ENCODE peak calls at places on chromosomes 7 and 10, in four cellular contexts. One of them, this sample, is unnamed.

GRCh38 chr10:12699258-12699700 is 302.2 kb downstream of the CCDC3 start:
- DNase-seq in HCT116: no peak
- DNase-seq in CD8-positive, alpha-beta memory T cell: no peak
- DNase-seq in stomach: no peak
- DNase-seq in this sample: no peak

GRCh38 chr7:997404-998395 is 14.7 kb downstream of the CYP2W1 start:
- DNase-seq in HCT116: no peak
- DNase-seq in CD8-positive, alpha-beta memory T cell: no peak
- DNase-seq in stomach: no peak
- DNase-seq in this sample: no peak

GRCh38 chr10:84537447-84537931 is 209.1 kb downstream of the CCSER2 start:
- DNase-seq in HCT116: peak
- DNase-seq in CD8-positive, alpha-beta memory T cell: peak
- DNase-seq in stomach: peak
- DNase-seq in this sample: no peak

GRCh38 chr10:124091646-124092269 is 1.6 kb downstream of the CHST15 start:
- DNase-seq in HCT116: no peak
- DNase-seq in CD8-positive, alpha-beta memory T cell: no peak
- DNase-seq in stomach: no peak
- DNase-seq in this sample: no peak

GRCh38 chr10:36494386-36494785 is 631.0 kb upstream of the ANKRD30A start:
- DNase-seq in HCT116: no peak
- DNase-seq in CD8-positive, alpha-beta memory T cell: no peak
- DNase-seq in stomach: no peak
- DNase-seq in this sample: peak

GRCh38 chr10:43114743-43115611 is 23.3 kb upstream of the CSGALNACT2 start:
- DNase-seq in HCT116: no peak
- DNase-seq in CD8-positive, alpha-beta memory T cell: no peak
- DNase-seq in stomach: no peak
- DNase-seq in this sample: no peak

GRCh38 chr7:157425761-157426160 is 89.0 kb downstream of the DNAJB6 start:
- DNase-seq in HCT116: no peak
- DNase-seq in CD8-positive, alpha-beta memory T cell: no peak
- DNase-seq in stomach: no peak
- DNase-seq in this sample: no peak

GRCh38 chr7:106183952-106184351 is 71.8 kb upstream of the SYPL1 start:
- DNase-seq in HCT116: no peak
- DNase-seq in CD8-positive, alpha-beta memory T cell: no peak
- DNase-seq in stomach: no peak
- DNase-seq in this sample: no peak

GRCh38 chr10:49599546-49599945 is 10.6 kb upstream of the SLC18A3 start:
- DNase-seq in HCT116: no peak
- DNase-seq in CD8-positive, alpha-beta memory T cell: no peak
- DNase-seq in stomach: no peak
- DNase-seq in this sample: no peak

GRCh38 chr7:7642081-7642480 is 1.5 kb downstream of the UMAD1 start:
- DNase-seq in HCT116: no peak
- DNase-seq in CD8-positive, alpha-beta memory T cell: no peak
- DNase-seq in stomach: peak
- DNase-seq in this sample: no peak

GRCh38 chr7:138945806-138946205 is 35.4 kb downstream of the KIAA1549 start:
- DNase-seq in HCT116: no peak
- DNase-seq in CD8-positive, alpha-beta memory T cell: no peak
- DNase-seq in stomach: no peak
- DNase-seq in this sample: no peak

GRCh38 chr7:130689683-130690082 is 3.3 kb upstream of the TSGA13 start:
- DNase-seq in HCT116: no peak
- DNase-seq in CD8-positive, alpha-beta memory T cell: no peak
- DNase-seq in stomach: no peak
- DNase-seq in this sample: no peak

GRCh38 chr7:157433628-157434027 is 96.8 kb downstream of the DNAJB6 start:
- DNase-seq in HCT116: no peak
- DNase-seq in CD8-positive, alpha-beta memory T cell: no peak
- DNase-seq in stomach: peak
- DNase-seq in this sample: no peak

GRCh38 chr7:5615190-5616070 is 166.0 kb downstream of the RNF216 start:
- DNase-seq in HCT116: no peak
- DNase-seq in CD8-positive, alpha-beta memory T cell: no peak
- DNase-seq in stomach: no peak
- DNase-seq in this sample: no peak

GRCh38 chr10:63241898-63242297 is 108.8 kb downstream of the NRBF2 start:
- DNase-seq in HCT116: no peak
- DNase-seq in CD8-positive, alpha-beta memory T cell: peak
- DNase-seq in stomach: no peak
- DNase-seq in this sample: no peak

GRCh38 chr10:80504158-80504811 is 33.4 kb upstream of the SH2D4B start:
- DNase-seq in HCT116: no peak
- DNase-seq in CD8-positive, alpha-beta memory T cell: no peak
- DNase-seq in stomach: peak
- DNase-seq in this sample: no peak

GRCh38 chr10:80506836-80507483 is 30.7 kb upstream of the SH2D4B start:
- DNase-seq in HCT116: no peak
- DNase-seq in CD8-positive, alpha-beta memory T cell: no peak
- DNase-seq in stomach: no peak
- DNase-seq in this sample: no peak

GRCh38 chr10:80506189-80506575 is 31.5 kb upstream of the SH2D4B start:
- DNase-seq in HCT116: peak
- DNase-seq in CD8-positive, alpha-beta memory T cell: no peak
- DNase-seq in stomach: no peak
- DNase-seq in this sample: peak

GRCh38 chr10:80503584-80504157 is 34.0 kb upstream of the SH2D4B start:
- DNase-seq in HCT116: no peak
- DNase-seq in CD8-positive, alpha-beta memory T cell: peak
- DNase-seq in stomach: no peak
- DNase-seq in this sample: no peak

DNA sequence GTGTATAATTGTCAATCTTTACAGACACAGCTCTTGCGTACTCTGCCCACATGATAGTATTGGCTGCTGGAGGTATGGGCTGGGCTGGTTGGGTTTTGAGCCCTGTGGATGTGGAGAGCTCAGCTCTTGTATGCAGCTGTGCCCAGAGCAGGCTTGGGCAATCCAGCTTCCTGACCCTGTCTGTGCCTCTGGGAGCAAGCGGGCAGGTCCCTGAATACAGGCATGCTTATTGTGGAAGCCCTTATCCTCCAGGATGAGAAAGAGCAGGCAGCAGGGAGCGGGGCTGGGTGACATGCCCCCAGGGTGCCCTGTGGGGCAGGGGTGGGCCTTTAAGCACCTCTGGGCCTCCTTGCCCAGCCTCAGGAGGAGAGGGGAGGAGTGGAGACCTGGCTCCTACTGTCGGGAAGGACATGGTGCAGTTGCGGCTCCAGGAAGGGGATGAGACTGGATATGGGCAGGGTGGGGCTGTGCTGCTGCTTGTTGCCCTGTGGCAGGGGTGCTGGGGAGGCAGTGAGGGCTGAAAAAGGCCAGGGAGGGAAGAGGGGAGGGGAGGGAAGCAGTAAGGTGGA is 32.7 kb upstream of the SH2D4B start:
- DNase-seq in HCT116: no peak
- DNase-seq in CD8-positive, alpha-beta memory T cell: peak
- DNase-seq in stomach: no peak
- DNase-seq in this sample: no peak
- H3K27ac ChIP-seq in HCT116: peak
- H3K27ac ChIP-seq in CD8-positive, alpha-beta memory T cell: no peak
- H3K27ac ChIP-seq in stomach: peak
- H3K27ac ChIP-seq in this sample: peak

GRCh38 chr7:12715372-12716133 is 28.1 kb downstream of the ARL4A start:
- DNase-seq in HCT116: peak
- DNase-seq in CD8-positive, alpha-beta memory T cell: peak
- DNase-seq in stomach: peak
- DNase-seq in this sample: peak

GRCh38 chr7:12716722-12717121 is 29.3 kb downstream of the ARL4A start:
- DNase-seq in HCT116: no peak
- DNase-seq in CD8-positive, alpha-beta memory T cell: no peak
- DNase-seq in stomach: no peak
- DNase-seq in this sample: no peak

GRCh38 chr7:12714436-12714737 is 27.0 kb downstream of the ARL4A start:
- DNase-seq in HCT116: no peak
- DNase-seq in CD8-positive, alpha-beta memory T cell: no peak
- DNase-seq in stomach: no peak
- DNase-seq in this sample: no peak

GRCh38 chr7:12713625-12714435 is 26.4 kb downstream of the ARL4A start:
- DNase-seq in HCT116: no peak
- DNase-seq in CD8-positive, alpha-beta memory T cell: no peak
- DNase-seq in stomach: no peak
- DNase-seq in this sample: no peak

GRCh38 chr7:12716134-12716667 is 28.8 kb downstream of the ARL4A start:
- DNase-seq in HCT116: no peak
- DNase-seq in CD8-positive, alpha-beta memory T cell: no peak
- DNase-seq in stomach: no peak
- DNase-seq in this sample: no peak
- H3K27ac ChIP-seq in HCT116: peak
- H3K27ac ChIP-seq in CD8-positive, alpha-beta memory T cell: peak
- H3K27ac ChIP-seq in stomach: peak
- H3K27ac ChIP-seq in this sample: peak

GRCh38 chr10:77415311-77415960 is 222.2 kb downstream of the KCNMA1 start:
- DNase-seq in HCT116: no peak
- DNase-seq in CD8-positive, alpha-beta memory T cell: no peak
- DNase-seq in stomach: no peak
- DNase-seq in this sample: no peak

GRCh38 chr10:77416327-77417135 is 221.1 kb downstream of the KCNMA1 start:
- DNase-seq in HCT116: no peak
- DNase-seq in CD8-positive, alpha-beta memory T cell: no peak
- DNase-seq in stomach: no peak
- DNase-seq in this sample: no peak

GRCh38 chr10:77411805-77412204 is 225.8 kb downstream of the KCNMA1 start:
- DNase-seq in HCT116: no peak
- DNase-seq in CD8-positive, alpha-beta memory T cell: no peak
- DNase-seq in stomach: no peak
- DNase-seq in this sample: no peak

GRCh38 chr10:77410523-77410922 is 227.1 kb downstream of the KCNMA1 start:
- DNase-seq in HCT116: no peak
- DNase-seq in CD8-positive, alpha-beta memory T cell: no peak
- DNase-seq in stomach: no peak
- DNase-seq in this sample: no peak

GRCh38 chr10:77413231-77413630 is 224.4 kb downstream of the KCNMA1 start:
- DNase-seq in HCT116: no peak
- DNase-seq in CD8-positive, alpha-beta memory T cell: no peak
- DNase-seq in stomach: no peak
- DNase-seq in this sample: no peak
- H3K27ac ChIP-seq in HCT116: no peak
- H3K27ac ChIP-seq in CD8-positive, alpha-beta memory T cell: no peak
- H3K27ac ChIP-seq in stomach: no peak
- H3K27ac ChIP-seq in this sample: no peak

GRCh38 chr7:30139836-30140384 is 5.1 kb downstream of the MTURN start:
- DNase-seq in HCT116: no peak
- DNase-seq in CD8-positive, alpha-beta memory T cell: no peak
- DNase-seq in stomach: no peak
- DNase-seq in this sample: no peak
- H3K27ac ChIP-seq in HCT116: no peak
- H3K27ac ChIP-seq in CD8-positive, alpha-beta memory T cell: no peak
- H3K27ac ChIP-seq in stomach: no peak
- H3K27ac ChIP-seq in this sample: no peak

DNA sequence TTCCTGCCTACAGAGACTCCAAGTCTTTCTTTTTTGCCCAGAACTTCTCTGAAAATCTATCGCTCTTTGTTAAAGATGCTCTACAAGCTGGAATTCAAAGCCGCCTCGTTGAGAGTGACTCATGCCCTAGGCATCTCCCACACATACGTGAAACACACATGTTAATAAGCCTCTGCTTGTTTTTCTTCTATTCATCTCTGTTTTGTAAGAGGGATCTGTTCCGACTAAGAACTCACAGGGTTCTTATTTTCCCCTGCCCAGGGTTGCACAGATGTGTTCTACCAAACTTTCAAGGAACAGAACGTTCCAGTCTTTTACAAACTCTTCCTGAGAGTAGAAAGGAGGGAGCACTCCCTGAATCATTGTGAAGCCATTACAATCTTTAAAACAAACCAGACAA is 55.5 kb upstream of the INPP5A start:
- DNase-seq in HCT116: no peak
- DNase-seq in CD8-positive, alpha-beta memory T cell: no peak
- DNase-seq in stomach: no peak
- DNase-seq in this sample: peak
- H3K27ac ChIP-seq in HCT116: no peak
- H3K27ac ChIP-seq in CD8-positive, alpha-beta memory T cell: no peak
- H3K27ac ChIP-seq in stomach: peak
- H3K27ac ChIP-seq in this sample: peak

DNA sequence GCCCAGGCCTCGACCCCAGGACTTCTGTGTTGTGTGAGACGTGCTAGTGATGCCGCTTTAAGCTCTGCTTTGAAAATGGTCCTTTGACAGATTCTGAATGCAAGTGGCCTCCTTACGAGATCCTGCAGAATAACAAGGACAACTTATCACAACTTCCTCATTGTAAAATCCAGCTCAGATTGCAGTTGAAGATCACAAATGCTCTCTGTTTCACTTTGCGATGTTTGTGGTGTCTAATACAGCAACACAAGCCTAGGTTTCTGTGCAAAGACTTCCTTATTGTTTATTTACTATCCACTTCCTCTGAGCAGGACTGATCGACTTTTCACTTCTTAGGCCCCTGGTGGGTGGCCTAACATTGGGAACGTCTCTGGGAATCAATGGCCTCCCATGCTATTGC is 31.7 kb upstream of the INSIG1 start:
- DNase-seq in HCT116: no peak
- DNase-seq in CD8-positive, alpha-beta memory T cell: no peak
- DNase-seq in stomach: no peak
- DNase-seq in this sample: no peak
- H3K27ac ChIP-seq in HCT116: no peak
- H3K27ac ChIP-seq in CD8-positive, alpha-beta memory T cell: no peak
- H3K27ac ChIP-seq in stomach: no peak
- H3K27ac ChIP-seq in this sample: no peak